ENCODE peak calls at places on chromosomes 13 and 19, in four cellular contexts. M is left lung, Z is Panc1, W is uterus. C is an unnamed sample.

GRCh38 chr13:32676242-32676641 is 90.0 kb downstream of the PDS5B start:
- DNase-seq in W (no peak), M (no peak), Z (no peak), C (no peak)

GRCh38 chr19:39177736-39178135 is 19.0 kb upstream of the NCCRP1 start:
- DNase-seq in Z (no peak), M (no peak), W (no peak), C (no peak)

GRCh38 chr13:113553541-113554332 is 30.8 kb upstream of the TFDP1 start:
- DNase-seq in W (peak), M (peak), Z (no peak), C (peak)

GRCh38 chr13:30744056-30744684 is 8.8 kb downstream of the ALOX5AP start:
- DNase-seq in Z (no peak), M (peak), W (no peak), C (no peak)

GRCh38 chr19:55546822-55547614 is 1.7 kb upstream of the SBK3 start:
- DNase-seq in M (peak), Z (peak), W (peak), C (peak)

GRCh38 chr19:34067861-34068271 is 104.4 kb upstream of the LSM14A start:
- DNase-seq in M (no peak), W (no peak), Z (peak), C (no peak)

GRCh38 chr13:111919826-111920225 is 147.1 kb upstream of the SOX1 start:
- DNase-seq in W (no peak), Z (no peak), M (peak), C (no peak)

GRCh38 chr13:51758691-51759090 is 45.3 kb downstream of the DHRS12 start:
- DNase-seq in M (no peak), Z (no peak), W (no peak), C (no peak)

GRCh38 chr13:45209229-45209628 is 8.4 kb upstream of the KCTD4 start:
- DNase-seq in W (no peak), Z (no peak), M (no peak), C (no peak)

C was measured in right atrium auricular region.